ENCODE peak calls at places on chromosomes 2 and 18, in ten cellular contexts. R is GM12878, U is HCT116, Q is SK-N-SH, N is endothelial cell of umbilical vein, K is A549, S is HepG2, D is NB4, P is K562, H is H1. E is an unnamed sample.

GRCh38 chr2:113768770-113769169 is 12.3 kb upstream of the SLC35F5 start:
- DNase-seq in R (no peak), U (no peak), Q (no peak), N (no peak), K (no peak), S (no peak), D (no peak), P (no peak), H (no peak), E (no peak)

GRCh38 chr18:63249781-63250180 is 69.8 kb downstream of the BCL2 start:
- DNase-seq in R (no peak), U (no peak), Q (no peak), N (no peak), K (no peak), S (no peak), D (no peak), P (no peak), H (no peak), E (no peak)

GRCh38 chr18:13245481-13246000 is 27.0 kb downstream of the LDLRAD4 start:
- DNase-seq in R (no peak), U (no peak), Q (no peak), N (no peak), K (no peak), S (no peak), D (no peak), P (no peak), H (no peak), E (no peak)

GRCh38 chr2:85326406-85326945 is 1.3 kb downstream of the TGOLN2 start:
- DNase-seq in R (no peak), U (no peak), Q (no peak), N (peak), K (no peak), S (peak), D (peak), P (no peak), H (no peak), E (no peak)

GRCh38 chr2:165369936-165370296 is 99.6 kb upstream of the CSRNP3 start:
- DNase-seq in R (no peak), U (no peak), Q (no peak), N (no peak), K (no peak), S (no peak), D (no peak), P (no peak), H (no peak), E (no peak)

GRCh38 chr2:112165296-112165695 is 27.1 kb downstream of the FBLN7 start:
- DNase-seq in R (no peak), U (no peak), Q (no peak), N (no peak), K (no peak), S (no peak), D (no peak), P (no peak), H (no peak), E (no peak)

GRCh38 chr18:45241982-45242565 is 373.2 kb upstream of the SLC14A2 start:
- DNase-seq in R (no peak), U (no peak), Q (no peak), N (no peak), K (no peak), S (no peak), D (no peak), P (no peak), H (no peak), E (no peak)

GRCh38 chr2:222341328-222341727 is 42.5 kb upstream of the PAX3 start:
- DNase-seq in R (no peak), U (no peak), Q (no peak), N (no peak), K (no peak), S (no peak), D (no peak), P (no peak), H (no peak), E (no peak)

GRCh38 chr2:19592197-19592596 is 233.8 kb upstream of the OSR1 start:
- DNase-seq in R (no peak), U (no peak), Q (no peak), N (no peak), K (no peak), S (no peak), D (no peak), P (no peak), H (no peak), E (no peak)

GRCh38 chr18:48866028-48866733 is 84.6 kb downstream of the SMAD7 start:
- DNase-seq in R (no peak), U (no peak), Q (peak), N (peak), K (no peak), S (no peak), D (no peak), P (no peak), H (no peak), E (no peak)

GRCh38 chr2:208642125-208642779 is 235.7 kb downstream of the PTH2R start:
- DNase-seq in R (no peak), U (no peak), Q (no peak), N (no peak), K (no peak), S (no peak), D (no peak), P (no peak), H (no peak), E (no peak)

GRCh38 chr2:15142069-15142689 is 419.0 kb downstream of the NBAS start:
- DNase-seq in R (peak), U (no peak), Q (no peak), N (no peak), K (no peak), S (peak), D (peak), P (no peak), H (no peak), E (no peak)

DNA sequence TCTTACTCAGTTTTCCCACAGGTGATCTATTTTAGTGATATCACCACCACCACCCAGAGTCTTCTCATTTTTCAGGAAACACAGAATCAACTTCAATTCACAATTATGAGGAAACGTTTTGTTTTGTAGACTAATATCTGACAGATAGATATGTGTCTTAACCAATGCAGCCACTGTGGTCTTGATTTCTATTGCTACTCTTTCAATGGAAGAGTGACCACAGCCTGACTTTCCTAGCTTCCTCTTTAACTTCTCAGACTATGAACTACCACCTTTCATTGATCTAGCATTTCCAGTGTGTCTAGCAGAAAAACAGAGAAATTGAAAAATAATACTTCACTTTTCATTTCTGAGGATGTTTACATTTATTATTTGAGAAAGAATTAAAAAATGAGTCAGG is 20.5 kb downstream of the ADAM17 start:
- DNase-seq in R (no peak), U (no peak), Q (no peak), N (no peak), K (no peak), S (no peak), D (peak), P (no peak), H (no peak), E (no peak)
- TF ChIP-seq MAX in R (no peak), U (no peak), Q (no peak), N (no peak), K (no peak), S (no peak), D (no peak), P (no peak), H (no peak), E (no peak)

GRCh38 chr18:58314284-58314683 is 270.3 kb downstream of the NEDD4L start:
- DNase-seq in R (no peak), U (peak), Q (no peak), N (peak), K (peak), S (peak), D (peak), P (no peak), H (no peak), E (no peak)
- TF ChIP-seq MAX in R (no peak), U (no peak), Q (peak), N (no peak), K (no peak), S (no peak), D (no peak), P (no peak), H (no peak), E (no peak)

GRCh38 chr2:207601774-207602173 is 23.4 kb downstream of the METTL21A start:
- DNase-seq in R (no peak), U (no peak), Q (no peak), N (no peak), K (no peak), S (no peak), D (no peak), P (no peak), H (no peak), E (no peak)
- TF ChIP-seq MAX in R (no peak), U (no peak), Q (no peak), N (no peak), K (no peak), S (no peak), D (no peak), P (no peak), H (no peak), E (no peak)

GRCh38 chr2:66899109-66899508 is 464.2 kb downstream of the MEIS1 start:
- DNase-seq in R (no peak), U (no peak), Q (no peak), N (no peak), K (no peak), S (no peak), D (no peak), P (no peak), H (no peak), E (no peak)
- TF ChIP-seq MAX in R (no peak), U (no peak), Q (no peak), N (no peak), K (no peak), S (no peak), D (no peak), P (no peak), H (no peak), E (no peak)

GRCh38 chr18:9884532-9885140 is 1.1 kb upstream of the TXNDC2 start:
- DNase-seq in R (no peak), U (no peak), Q (no peak), N (no peak), K (no peak), S (no peak), D (no peak), P (no peak), H (no peak), E (no peak)
- TF ChIP-seq MAX in R (no peak), U (no peak), Q (no peak), N (no peak), K (no peak), S (no peak), D (no peak), P (no peak), H (no peak), E (no peak)

E was measured in WTC11.